ENCODE peak calls at places on chromosome 12, in nine cellular contexts. M, G, P, B, R, V, F, C and D are unnamed samples.

GRCh38 chr12:87272846-87273245 is 756.4 kb downstream of the C12orf50 start:
- DNase-seq in P (no peak), R (no peak), M (no peak), C (no peak), V (no peak), F (no peak), B (no peak), G (no peak), D (no peak)

GRCh38 chr12:51631021-51631420 is 40.0 kb downstream of the SCN8A start:
- DNase-seq in F (no peak), G (no peak), V (no peak), B (no peak), P (no peak), R (no peak), C (no peak), M (peak; percentile 94), D (no peak)

GRCh38 chr12:49957570-49957967 is 4.1 kb upstream of the AQP5 start:
- DNase-seq in M (no peak), B (no peak), R (no peak), P (no peak), V (no peak), G (no peak), C (no peak), F (no peak), D (no peak)

GRCh38 chr12:67650528-67651379 is 2.2 kb downstream of the DYRK2 start:
- DNase-seq in V (peak; percentile 12), R (no peak), G (peak; percentile 24), F (no peak), B (no peak), M (peak; percentile 45), P (no peak), C (no peak), D (no peak)

GRCh38 chr12:10393291-10393690 is 3.5 kb upstream of the KLRK1 start:
- DNase-seq in V (no peak), B (no peak), M (no peak), R (no peak), P (no peak), C (no peak), F (no peak), G (no peak), D (no peak)

GRCh38 chr12:2140858-2141519 is 88.2 kb downstream of the CACNA1C start:
- DNase-seq in M (no peak), G (no peak), B (no peak), P (no peak), C (no peak), F (no peak), R (no peak), V (no peak), D (no peak)

GRCh38 chr12:127101086-127101485 is 1165.9 kb upstream of the TMEM132C start:
- DNase-seq in M (no peak), V (no peak), P (no peak), B (no peak), C (no peak), R (no peak), G (no peak), F (no peak), D (no peak)

GRCh38 chr12:101563197-101563596 is 31.6 kb upstream of the MYBPC1 start:
- DNase-seq in B (no peak), R (no peak), V (no peak), C (no peak), F (no peak), M (no peak), G (no peak), P (no peak), D (no peak)

GRCh38 chr12:104575442-104575841 is 118.7 kb downstream of the CHST11 start:
- DNase-seq in C (peak; percentile 18), M (no peak), G (no peak), P (no peak), R (no peak), B (no peak), F (no peak), V (no peak), D (no peak)

GRCh38 chr12:133038310-133038709 is 1.0 kb downstream of the ZNF84 start:
- DNase-seq in M (peak; percentile 6), G (no peak), P (no peak), C (no peak), F (no peak), R (no peak), B (no peak), V (no peak), D (no peak)

GRCh38 chr12:90504806-90505205 is 450.2 kb downstream of the CCER1 start:
- DNase-seq in C (no peak), F (no peak), R (no peak), V (no peak), B (no peak), G (no peak), M (no peak), P (no peak), D (no peak)

GRCh38 chr12:1916396-1917171 is 1.9 kb downstream of the CACNA2D4 start:
- DNase-seq in R (peak; percentile 56), P (peak; percentile 72), F (peak; percentile 46), M (peak; percentile 69), C (peak; percentile 44), V (no peak), G (no peak), B (no peak), D (no peak)

GRCh38 chr12:11228268-11228879 is 41.1 kb downstream of the PRB3 start:
- DNase-seq in V (peak; percentile 65), G (peak; percentile 40), F (peak; percentile 63), C (peak; percentile 64), M (peak; percentile 3), B (peak; percentile 22), P (peak; percentile 28), R (no peak), D (no peak)

GRCh38 chr12:112176321-112177010 is 51.1 kb downstream of the TRAFD1 start:
- DNase-seq in V (no peak), G (no peak), C (no peak), B (no peak), M (no peak), P (no peak), R (no peak), F (no peak), D (no peak)

GRCh38 chr12:89947437-89948265 is 239.0 kb upstream of the ATP2B1 start:
- DNase-seq in P (peak; percentile 31), F (peak; percentile 77), G (no peak), R (peak; percentile 39), C (no peak), M (peak; percentile 91), B (no peak), V (no peak), D (no peak)

GRCh38 chr12:80912906-80913769 is 24.6 kb downstream of the LIN7A start:
- DNase-seq in R (no peak), C (no peak), P (no peak), B (no peak), V (no peak), F (no peak), G (no peak), M (no peak), D (no peak)

GRCh38 chr12:57519758-57520007 is 631 bp downstream of the DDIT3 start:
- DNase-seq in P (no peak), G (peak; percentile 33), C (no peak), B (no peak), R (peak; percentile 52), V (no peak), M (no peak), F (no peak), D (no peak)

GRCh38 chr12:6451348-6452244 is at the start of gene TAPBPL:
- DNase-seq in V (peak; percentile 71), M (peak; percentile 97), F (peak; percentile 89), C (peak; percentile 92), P (peak; percentile 90), B (peak; percentile 90), R (peak; percentile 83), G (peak; percentile 78), D (peak; percentile 71)

GRCh38 chr12:31021809-31022492 is 51.7 kb upstream of the DDX11 start:
- DNase-seq in G (no peak), P (no peak), R (no peak), C (no peak), F (no peak), M (peak; percentile 84), B (no peak), V (no peak), D (no peak)

GRCh38 chr12:69243099-69244084 is 4.0 kb downstream of the CPSF6 start:
- DNase-seq in C (no peak), B (peak; percentile 19), G (no peak), P (no peak), R (no peak), M (no peak), F (no peak), V (no peak), D (no peak)

GRCh38 chr12:124829008-124829707 is 34.5 kb downstream of the SCARB1 start:
- DNase-seq in G (peak; percentile 81), B (no peak), R (no peak), F (peak; percentile 72), M (no peak), C (no peak), V (no peak), P (peak; percentile 90), D (no peak)

GRCh38 chr12:32895688-32896437 is 714 bp downstream of the PKP2 start:
- DNase-seq in G (no peak), M (peak; percentile 34), B (no peak), R (peak; percentile 16), P (no peak), V (peak; percentile 43), F (peak; percentile 69), C (no peak), D (no peak)

GRCh38 chr12:89354630-89354931 is 2.3 kb upstream of the DUSP6 start:
- DNase-seq in C (peak; percentile 33), B (no peak), P (no peak), M (peak; percentile 33), R (no peak), F (no peak), G (peak; percentile 24), V (no peak), D (no peak)

GRCh38 chr12:27334052-27334720 is 1.6 kb downstream of the BMAL2 start:
- DNase-seq in B (no peak), V (no peak), G (peak; percentile 33), F (no peak), P (no peak), C (no peak), R (no peak), M (peak; percentile 11), D (no peak)

GRCh38 chr12:117408161-117408791 is 46.9 kb upstream of the NOS1 start:
- DNase-seq in P (peak; percentile 71), G (peak; percentile 3), M (peak; percentile 65), R (no peak), B (no peak), C (peak; percentile 26), F (peak; percentile 61), V (no peak), D (no peak)

GRCh38 chr12:23950011-23950774 is 723 bp upstream of the SOX5 start:
- DNase-seq in P (no peak), M (peak; percentile 70), V (peak; percentile 19), B (no peak), F (peak; percentile 10), C (peak; percentile 54), R (no peak), G (no peak), D (no peak)